ENCODE peak calls at places on chromosomes 5 and 9, in ten cellular contexts. C is tibial nerve, N is HFFc6, G is WTC11, Y is neural crest cell, W is B cell, Q is IMR-90, O is upper lobe of left lung, D is psoas muscle, E is ovary. B is an unnamed sample.

GRCh38 chr9:109846781-109847180 is 66.8 kb downstream of the PALM2AKAP2 start:
- DNase-seq in N (no peak), E (no peak), C (no peak), D (no peak), W (no peak), G (no peak), Y (no peak), O (no peak), Q (no peak), B (no peak)

GRCh38 chr5:15693036-15693728 is 193.2 kb downstream of the FBXL7 start:
- DNase-seq in W (no peak), Q (peak; percentile 46), G (no peak), D (no peak), C (no peak), Y (no peak), O (no peak), E (no peak), N (no peak), B (no peak)

GRCh38 chr5:90390326-90390725 is 19.2 kb downstream of the CETN3 start:
- DNase-seq in Q (no peak), W (no peak), D (no peak), G (no peak), E (no peak), N (no peak), O (no peak), C (no peak), Y (no peak), B (no peak)

GRCh38 chr5:178305801-178306200 is 73.2 kb upstream of the PHYKPL start:
- DNase-seq in C (no peak), D (peak; percentile 26), O (peak; percentile 6), W (no peak), Y (no peak), N (no peak), Q (no peak), G (peak; percentile 11), E (peak; percentile 1), B (no peak)

GRCh38 chr9:131999692-132000551 is 79.7 kb downstream of the MED27 start:
- DNase-seq in G (no peak), O (no peak), C (no peak), E (no peak), D (no peak), W (no peak), N (peak; percentile 85), Q (peak; percentile 91), Y (no peak), B (no peak)

GRCh38 chr9:133461975-133462374 is 2.2 kb downstream of the CACFD1 start:
- DNase-seq in D (no peak), W (no peak), Q (no peak), E (no peak), C (no peak), G (peak; percentile 10), N (no peak), O (no peak), Y (no peak), B (no peak)

GRCh38 chr5:1315709-1316587 is 21.1 kb upstream of the TERT start:
- DNase-seq in O (peak; percentile 86), C (no peak), D (peak; percentile 53), N (no peak), Q (no peak), G (peak; percentile 56), E (no peak), W (peak; percentile 52), Y (no peak), B (peak; percentile 15)

GRCh38 chr5:54885636-54886035 is 99.8 kb downstream of the ESM1 start:
- DNase-seq in N (no peak), C (no peak), D (no peak), E (no peak), W (no peak), Y (no peak), G (no peak), O (no peak), Q (no peak), B (no peak)

GRCh38 chr5:173328896-173329369 is 719 bp upstream of the STC2 start:
- DNase-seq in Q (peak; percentile 80), W (no peak), O (no peak), C (no peak), D (no peak), N (peak; percentile 77), G (peak; percentile 70), Y (no peak), E (no peak), B (no peak)

GRCh38 chr5:174755103-174755502 is 30.7 kb downstream of the MSX2 start:
- DNase-seq in G (no peak), D (no peak), O (no peak), Y (no peak), C (no peak), Q (peak; percentile 22), N (no peak), W (no peak), E (no peak), B (no peak)
- TF ChIP-seq CTCF in G (no peak), D (no peak), O (no peak), Y (peak; percentile 58), C (no peak), Q (peak; percentile 48), N (peak; percentile 25), W (no peak), E (no peak), B (no peak)

GRCh38 chr5:74290634-74291033 is 349.9 kb downstream of the ENC1 start:
- DNase-seq in G (no peak), E (no peak), C (no peak), Q (no peak), N (peak; percentile 12), D (no peak), Y (no peak), O (no peak), W (no peak), B (no peak)
- TF ChIP-seq CTCF in G (no peak), E (no peak), C (no peak), Q (no peak), N (no peak), D (no peak), Y (no peak), O (no peak), W (no peak), B (no peak)

DNA sequence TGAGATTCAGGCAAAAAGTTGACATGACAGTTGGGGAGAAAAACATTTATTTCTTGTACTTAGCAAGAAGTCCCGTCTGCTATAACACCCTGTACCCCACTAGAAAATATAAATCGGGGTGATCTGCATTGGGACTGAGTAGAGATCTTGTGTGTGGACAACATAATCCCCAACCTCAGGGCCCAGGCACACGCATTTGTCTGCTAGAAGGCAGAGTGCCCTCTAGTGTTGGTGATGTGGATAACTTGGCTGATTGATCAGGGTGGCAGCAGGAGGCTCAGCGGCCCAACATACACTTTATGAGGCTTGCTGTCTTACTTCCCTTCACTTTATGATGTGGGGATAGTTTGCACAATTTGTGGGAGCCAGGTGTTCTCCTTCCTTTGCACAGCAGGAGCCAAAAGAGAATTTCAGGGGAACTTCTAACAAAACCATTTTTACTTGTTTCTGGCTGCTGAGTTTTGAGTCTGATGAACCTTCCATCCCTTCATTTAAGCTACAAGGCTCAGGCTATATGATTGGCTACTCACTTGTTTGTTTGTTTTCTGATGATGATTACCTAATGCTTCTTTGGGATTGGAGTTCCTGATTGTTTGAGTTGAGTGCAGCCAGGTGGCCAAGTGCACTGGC is 263.2 kb downstream of the DMAC1 start:
- DNase-seq in E (no peak), G (peak; percentile 64), D (no peak), N (no peak), O (peak; percentile 26), W (peak; percentile 22), C (peak; percentile 71), Q (peak; percentile 56), Y (peak; percentile 27), B (no peak)
- TF ChIP-seq CTCF in E (no peak), G (peak; percentile 53), D (peak; percentile 69), N (peak; percentile 76), O (peak; percentile 53), W (peak; percentile 35), C (peak; percentile 13), Q (peak; percentile 53), Y (peak; percentile 71), B (no peak)

DNA sequence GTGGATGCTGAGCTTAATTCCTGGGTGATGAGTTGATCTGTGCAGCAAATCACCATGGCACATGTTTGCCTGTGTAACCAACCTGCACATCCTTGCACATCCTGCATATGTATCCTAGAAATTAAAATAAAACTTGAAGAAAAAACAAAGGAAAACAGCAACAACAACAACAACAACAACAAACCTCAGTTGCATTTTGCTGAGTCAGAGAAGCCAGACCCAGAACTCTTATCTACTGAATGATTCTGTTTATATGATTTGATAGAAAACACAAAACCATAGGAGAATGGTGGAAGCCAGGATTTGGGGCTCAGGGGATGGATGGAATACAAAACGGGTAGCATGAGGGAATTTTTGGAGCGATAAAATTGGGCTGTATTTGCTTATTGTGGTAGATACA is 215.8 kb upstream of the PPP1R2B start:
- DNase-seq in G (no peak), C (no peak), W (no peak), N (no peak), O (no peak), Y (no peak), D (no peak), Q (no peak), E (no peak), B (no peak)
- TF ChIP-seq CTCF in G (no peak), C (no peak), W (no peak), N (no peak), O (no peak), Y (no peak), D (no peak), Q (no peak), E (no peak), B (no peak)

DNA sequence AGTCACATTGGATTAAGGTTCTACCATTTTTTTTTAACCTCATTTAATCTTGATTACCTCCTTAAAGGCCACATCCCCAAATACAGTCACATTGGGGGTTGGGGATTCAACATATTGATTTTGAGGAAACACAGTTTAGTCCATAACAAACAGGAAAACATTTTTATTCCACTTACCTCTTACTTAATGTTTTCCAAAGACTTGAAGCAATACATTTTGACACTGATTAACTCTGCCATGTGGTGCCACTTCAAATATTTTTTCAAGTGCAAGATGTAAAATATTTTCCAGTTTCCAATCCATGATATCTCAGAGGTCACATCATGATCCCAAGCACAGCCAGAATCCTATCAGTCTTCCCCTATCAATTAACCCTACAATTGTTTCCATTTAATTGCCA is 548.0 kb downstream of the CSNK1G3 start:
- DNase-seq in Y (no peak), N (no peak), C (no peak), E (no peak), O (no peak), D (no peak), Q (no peak), W (no peak), G (no peak), B (no peak)
- TF ChIP-seq CTCF in Y (no peak), N (no peak), C (no peak), E (no peak), O (no peak), D (no peak), Q (no peak), W (no peak), G (no peak), B (no peak)

GRCh38 chr9:68685770-68686169 is 19.3 kb upstream of the PIP5K1B start:
- DNase-seq in W (peak; percentile 73), D (no peak), C (no peak), O (peak; percentile 48), G (peak; percentile 51), Y (no peak), E (no peak), N (no peak), Q (no peak), B (no peak)
- TF ChIP-seq CTCF in W (peak; percentile 74), D (no peak), C (peak; percentile 17), O (peak; percentile 41), G (peak; percentile 22), Y (peak; percentile 39), E (no peak), N (peak; percentile 10), Q (peak; percentile 24), B (no peak)

B was measured in natural killer cell.